ENCODE peak calls at places on chromosomes 2 and 18, in seven cellular contexts. One of them, this sample, is unnamed.

GRCh38 chr18:3383381-3383915 is 66.5 kb upstream of the TGIF1 start:
- DNase-seq in right atrium auricular region: no peak
- DNase-seq in EL: no peak
- DNase-seq in stimulated activated CD4-positive, alpha-beta T cell treated with anti-CD3 and anti-CD28 coated beads, Interleukin-2, amount 100 ng/mL, for 48 hours: no peak
- DNase-seq in activated naive CD8-positive, alpha-beta T cell treated with anti-CD3 and anti-CD28 coated beads, Interleukin-2, amount 50 U/mL, for 16 hours: no peak
- DNase-seq in lung: no peak
- DNase-seq in kidney tubule cell: no peak
- DNase-seq in this sample: no peak

GRCh38 chr18:50286391-50287027 is 983 bp downstream of the CXXC1 start:
- DNase-seq in right atrium auricular region: no peak
- DNase-seq in EL: peak; percentile 67
- DNase-seq in stimulated activated CD4-positive, alpha-beta T cell treated with anti-CD3 and anti-CD28 coated beads, Interleukin-2, amount 100 ng/mL, for 48 hours: no peak
- DNase-seq in activated naive CD8-positive, alpha-beta T cell treated with anti-CD3 and anti-CD28 coated beads, Interleukin-2, amount 50 U/mL, for 16 hours: no peak
- DNase-seq in lung: no peak
- DNase-seq in kidney tubule cell: peak; percentile 30
- DNase-seq in this sample: no peak

GRCh38 chr2:156663757-156664409 is 227.7 kb downstream of the GPD2 start:
- DNase-seq in right atrium auricular region: no peak
- DNase-seq in EL: no peak
- DNase-seq in stimulated activated CD4-positive, alpha-beta T cell treated with anti-CD3 and anti-CD28 coated beads, Interleukin-2, amount 100 ng/mL, for 48 hours: no peak
- DNase-seq in activated naive CD8-positive, alpha-beta T cell treated with anti-CD3 and anti-CD28 coated beads, Interleukin-2, amount 50 U/mL, for 16 hours: no peak
- DNase-seq in lung: no peak
- DNase-seq in kidney tubule cell: no peak
- DNase-seq in this sample: no peak

GRCh38 chr2:26170795-26171194 is 2.1 kb upstream of the GAREM2 start:
- DNase-seq in right atrium auricular region: no peak
- DNase-seq in EL: no peak
- DNase-seq in stimulated activated CD4-positive, alpha-beta T cell treated with anti-CD3 and anti-CD28 coated beads, Interleukin-2, amount 100 ng/mL, for 48 hours: no peak
- DNase-seq in activated naive CD8-positive, alpha-beta T cell treated with anti-CD3 and anti-CD28 coated beads, Interleukin-2, amount 50 U/mL, for 16 hours: no peak
- DNase-seq in lung: no peak
- DNase-seq in kidney tubule cell: no peak
- DNase-seq in this sample: no peak

GRCh38 chr18:49041677-49042570 is 91.2 kb upstream of the SMAD7 start:
- DNase-seq in right atrium auricular region: peak; percentile 74
- DNase-seq in EL: peak; percentile 55
- DNase-seq in stimulated activated CD4-positive, alpha-beta T cell treated with anti-CD3 and anti-CD28 coated beads, Interleukin-2, amount 100 ng/mL, for 48 hours: no peak
- DNase-seq in activated naive CD8-positive, alpha-beta T cell treated with anti-CD3 and anti-CD28 coated beads, Interleukin-2, amount 50 U/mL, for 16 hours: no peak
- DNase-seq in lung: peak; percentile 64
- DNase-seq in kidney tubule cell: peak; percentile 41
- DNase-seq in this sample: no peak

GRCh38 chr2:202632682-202633081 is 2.1 kb upstream of the FAM117B start:
- DNase-seq in right atrium auricular region: peak; percentile 77
- DNase-seq in EL: peak; percentile 11
- DNase-seq in stimulated activated CD4-positive, alpha-beta T cell treated with anti-CD3 and anti-CD28 coated beads, Interleukin-2, amount 100 ng/mL, for 48 hours: no peak
- DNase-seq in activated naive CD8-positive, alpha-beta T cell treated with anti-CD3 and anti-CD28 coated beads, Interleukin-2, amount 50 U/mL, for 16 hours: no peak
- DNase-seq in lung: no peak
- DNase-seq in kidney tubule cell: no peak
- DNase-seq in this sample: peak; percentile 18

GRCh38 chr2:11203480-11203879 is 48.2 kb downstream of the SLC66A3 start:
- DNase-seq in right atrium auricular region: no peak
- DNase-seq in EL: peak; percentile 81
- DNase-seq in stimulated activated CD4-positive, alpha-beta T cell treated with anti-CD3 and anti-CD28 coated beads, Interleukin-2, amount 100 ng/mL, for 48 hours: no peak
- DNase-seq in activated naive CD8-positive, alpha-beta T cell treated with anti-CD3 and anti-CD28 coated beads, Interleukin-2, amount 50 U/mL, for 16 hours: no peak
- DNase-seq in lung: no peak
- DNase-seq in kidney tubule cell: peak; percentile 72
- DNase-seq in this sample: peak; percentile 10

GRCh38 chr2:19538411-19538963 is 180.1 kb upstream of the OSR1 start:
- DNase-seq in right atrium auricular region: no peak
- DNase-seq in EL: peak; percentile 95
- DNase-seq in stimulated activated CD4-positive, alpha-beta T cell treated with anti-CD3 and anti-CD28 coated beads, Interleukin-2, amount 100 ng/mL, for 48 hours: no peak
- DNase-seq in activated naive CD8-positive, alpha-beta T cell treated with anti-CD3 and anti-CD28 coated beads, Interleukin-2, amount 50 U/mL, for 16 hours: no peak
- DNase-seq in lung: no peak
- DNase-seq in kidney tubule cell: peak; percentile 98
- DNase-seq in this sample: peak; percentile 81

GRCh38 chr2:75047189-75047812 is 88.9 kb downstream of the POLE4 start:
- DNase-seq in right atrium auricular region: no peak
- DNase-seq in EL: peak; percentile 70
- DNase-seq in stimulated activated CD4-positive, alpha-beta T cell treated with anti-CD3 and anti-CD28 coated beads, Interleukin-2, amount 100 ng/mL, for 48 hours: no peak
- DNase-seq in activated naive CD8-positive, alpha-beta T cell treated with anti-CD3 and anti-CD28 coated beads, Interleukin-2, amount 50 U/mL, for 16 hours: no peak
- DNase-seq in lung: no peak
- DNase-seq in kidney tubule cell: peak; percentile 49
- DNase-seq in this sample: peak; percentile 3

GRCh38 chr2:8847400-8847799 is 10.0 kb upstream of the KIDINS220 start:
- DNase-seq in right atrium auricular region: no peak
- DNase-seq in EL: no peak
- DNase-seq in stimulated activated CD4-positive, alpha-beta T cell treated with anti-CD3 and anti-CD28 coated beads, Interleukin-2, amount 100 ng/mL, for 48 hours: no peak
- DNase-seq in activated naive CD8-positive, alpha-beta T cell treated with anti-CD3 and anti-CD28 coated beads, Interleukin-2, amount 50 U/mL, for 16 hours: no peak
- DNase-seq in lung: no peak
- DNase-seq in kidney tubule cell: peak; percentile 19
- DNase-seq in this sample: no peak

GRCh38 chr18:12657048-12657848 is 659 bp downstream of the SPIRE1 start:
- DNase-seq in right atrium auricular region: no peak
- DNase-seq in EL: peak; percentile 56
- DNase-seq in stimulated activated CD4-positive, alpha-beta T cell treated with anti-CD3 and anti-CD28 coated beads, Interleukin-2, amount 100 ng/mL, for 48 hours: peak; percentile 26
- DNase-seq in activated naive CD8-positive, alpha-beta T cell treated with anti-CD3 and anti-CD28 coated beads, Interleukin-2, amount 50 U/mL, for 16 hours: no peak
- DNase-seq in lung: peak; percentile 34
- DNase-seq in kidney tubule cell: peak; percentile 53
- DNase-seq in this sample: no peak

This sample was measured in skeletal muscle cell.